ENCODE peak calls at places on chromosomes 6 and 20, in six cellular contexts. E is spleen, D is IMR-90, U is mammary epithelial cell, S is pancreas, R is cardiac muscle cell. Q is an unnamed sample. For H3K9me3 and H3K4me1, the result is how much of the 10 kb centered on the place peaks cover.

GRCh38 chr6:120826253-120826652 is 508.0 kb downstream of the TBC1D32 start:
- DNase-seq in E (no peak), D (no peak), R (peak), U (peak), S (peak), Q (no peak)

GRCh38 chr20:57760698-57761412 is 51.0 kb upstream of the PMEPA1 start:
- DNase-seq in S (no peak), U (peak), D (no peak), E (no peak), R (no peak), Q (no peak)

GRCh38 chr6:55902796-55903195 is 27.4 kb upstream of the BMP5 start:
- DNase-seq in R (peak), S (no peak), U (no peak), D (peak), E (no peak), Q (no peak)

GRCh38 chr20:37223053-37223452 is 38.6 kb downstream of the GHRH start:
- DNase-seq in U (peak), D (peak), R (peak), E (no peak), S (no peak), Q (peak)

GRCh38 chr6:125899726-125900182 is 56.8 kb upstream of the HINT3 start:
- DNase-seq in R (no peak), D (no peak), S (no peak), E (no peak), U (no peak), Q (no peak)

GRCh38 chr20:35011589-35012226 is 56.0 kb downstream of the MYH7B start:
- DNase-seq in U (no peak), R (no peak), E (no peak), S (no peak), D (no peak), Q (no peak)

GRCh38 chr6:82015043-82015442 is 232.5 kb downstream of the IBTK start:
- DNase-seq in E (no peak), U (peak), R (no peak), S (no peak), D (no peak), Q (no peak)

GRCh38 chr6:8526619-8527018 is 91.3 kb upstream of the SLC35B3 start:
- DNase-seq in S (no peak), D (no peak), E (no peak), R (no peak), U (no peak), Q (no peak)

GRCh38 chr6:125658759-125659431 is 90.5 kb upstream of the HEY2 start:
- DNase-seq in D (no peak), S (no peak), E (no peak), R (peak), U (peak), Q (no peak)

GRCh38 chr6:36169023-36170007 is 27.2 kb upstream of the BRPF3 start:
- DNase-seq in E (no peak), S (no peak), D (no peak), U (no peak), R (no peak), Q (no peak)

GRCh38 chr20:13277663-13278295 is 56.7 kb downstream of the ISM1 start:
- DNase-seq in U (no peak), D (no peak), R (no peak), E (no peak), S (no peak), Q (no peak)

GRCh38 chr6:162251257-162251656 is 476.3 kb downstream of the PRKN start:
- DNase-seq in E (no peak), D (no peak), S (no peak), R (peak), U (no peak), Q (no peak)

GRCh38 chr6:149147939-149148718 is 169.4 kb upstream of the TAB2 start:
- DNase-seq in S (no peak), D (no peak), U (no peak), R (no peak), E (no peak), Q (no peak)

GRCh38 chr6:45791181-45791580 is 224.5 kb downstream of the CLIC5 start:
- DNase-seq in U (peak), R (peak), S (no peak), D (peak), E (no peak), Q (no peak)

GRCh38 chr20:34922654-34923381 is 32.8 kb downstream of the GSS start:
- DNase-seq in U (peak), D (peak), S (peak), R (peak), E (no peak), Q (no peak)

GRCh38 chr6:105097288-105097687 is 82.5 kb downstream of the POPDC3 start:
- DNase-seq in U (peak), E (no peak), D (no peak), R (no peak), S (peak), Q (peak)

GRCh38 chr6:149890629-149891045 is 7.3 kb downstream of the RAET1E start:
- DNase-seq in S (no peak), R (no peak), U (peak), E (no peak), D (no peak), Q (no peak)

GRCh38 chr20:57617079-57617795 is 3.0 kb downstream of the ZBP1 start:
- DNase-seq in U (no peak), D (no peak), E (peak), R (no peak), S (no peak), Q (no peak)

GRCh38 chr6:86193821-86194220 is 551.1 kb upstream of the SYNCRIP start:
- DNase-seq in E (no peak), R (no peak), S (no peak), D (no peak), U (no peak), Q (no peak)

GRCh38 chr20:51586005-51586440 is 43.5 kb upstream of the NFATC2 start:
- DNase-seq in S (no peak), E (no peak), U (peak), R (peak), D (peak), Q (no peak)

GRCh38 chr6:72826744-72827438 is 205.0 kb downstream of the KCNQ5 start:
- DNase-seq in S (no peak), R (peak), D (peak), E (no peak), U (peak), Q (no peak)

GRCh38 chr20:59777814-59778575 is 155.4 kb downstream of the SYCP2 start:
- DNase-seq in E (no peak), R (no peak), D (no peak), S (no peak), U (no peak), Q (no peak)
- H3K9me3 ChIP-seq in E (under half), R (under half), D (under half), S (under half), U (under half), Q (under half)

DNA sequence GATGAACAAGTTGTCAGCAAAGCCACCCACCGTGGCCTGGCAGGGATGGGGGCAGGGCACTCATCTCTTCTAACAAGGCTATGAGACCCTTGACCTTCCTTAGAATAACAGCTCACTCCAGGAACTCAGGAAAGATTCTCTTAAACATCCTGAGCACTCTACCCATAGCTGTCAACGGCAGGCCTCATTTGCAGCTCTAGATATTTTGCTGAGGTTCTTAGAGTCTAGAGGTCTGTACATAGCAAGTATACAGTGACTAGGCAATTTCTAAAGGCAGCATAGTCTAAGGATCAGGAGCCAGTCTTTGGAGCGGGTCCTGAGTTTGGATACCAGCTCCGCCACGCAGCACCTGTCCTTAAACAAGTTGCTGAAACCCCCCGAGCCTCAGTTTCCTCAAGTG is 11.7 kb downstream of the TRERF1 start:
- DNase-seq in S (no peak), E (no peak), R (peak), D (peak), U (no peak), Q (no peak)
- H3K4me1 ChIP-seq in S (under half), E (under half), R (under half), D (under half), U (under half), Q (under half)

DNA sequence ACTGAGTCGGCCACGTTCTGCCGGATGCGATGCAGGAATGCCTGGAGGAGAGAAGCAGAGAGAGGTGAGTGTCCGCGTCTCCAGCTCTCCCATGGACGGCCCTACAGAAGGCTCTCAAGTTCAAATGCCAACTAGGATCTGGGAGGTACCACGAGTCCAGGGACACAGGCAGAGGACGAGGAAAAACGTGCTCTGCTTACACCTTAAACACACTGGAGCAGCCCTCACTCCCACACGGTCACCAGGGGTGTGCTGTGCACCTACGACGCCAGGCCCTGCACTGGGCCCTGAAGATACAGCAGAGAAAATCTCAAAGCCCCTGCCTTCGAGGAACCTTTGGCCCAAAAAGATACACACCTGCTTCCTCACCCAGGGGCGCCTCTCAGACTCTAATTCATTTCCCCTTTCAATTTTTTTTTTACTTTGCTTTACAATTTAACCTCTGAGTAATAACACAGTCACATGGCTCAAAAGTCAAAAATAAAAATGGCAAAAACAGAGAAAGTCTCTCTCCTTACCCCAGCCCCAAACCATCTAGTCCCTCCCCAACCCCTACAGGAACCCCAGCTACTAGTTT is 79.9 kb downstream of the PREX1 start:
- DNase-seq in U (no peak), S (no peak), R (no peak), E (no peak), D (no peak), Q (no peak)
- TF ChIP-seq CTCF in U (no peak), S (no peak), R (no peak), E (no peak), D (no peak), Q (no peak)

GRCh38 chr20:62117658-62118057 is 4.6 kb upstream of the LSM14B start:
- DNase-seq in D (no peak), U (no peak), R (no peak), S (no peak), E (peak), Q (no peak)

GRCh38 chr20:62112368-62112767 is 9.9 kb upstream of the LSM14B start:
- DNase-seq in U (no peak), R (no peak), E (no peak), D (no peak), S (no peak), Q (no peak)

GRCh38 chr20:62117362-62117646 is 5.0 kb upstream of the LSM14B start:
- DNase-seq in U (no peak), E (no peak), D (no peak), S (no peak), R (no peak), Q (no peak)

GRCh38 chr20:62116558-62117361 is 5.5 kb upstream of the LSM14B start:
- DNase-seq in S (no peak), U (no peak), R (no peak), E (no peak), D (no peak), Q (no peak)

DNA sequence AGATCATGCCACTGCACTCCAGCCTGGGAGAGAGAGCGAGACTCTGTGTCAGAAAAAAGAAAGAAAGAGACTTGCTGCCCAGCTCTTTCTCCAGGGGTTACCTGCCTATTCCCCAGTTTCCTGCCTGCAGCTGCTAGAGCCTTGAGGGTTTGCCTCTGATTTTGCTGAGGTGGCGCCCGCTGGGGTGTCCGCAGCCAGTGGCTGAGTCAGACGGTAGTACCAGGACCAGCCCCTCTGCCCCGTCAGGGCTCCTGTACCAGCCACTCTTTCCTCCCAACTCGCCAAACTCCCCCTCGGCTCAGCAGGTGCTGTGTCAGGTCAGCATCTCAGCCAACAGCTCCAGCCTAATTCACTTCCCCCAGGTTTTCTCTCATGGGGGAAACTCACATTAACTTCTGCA is 7.4 kb upstream of the LSM14B start:
- DNase-seq in S (no peak), U (no peak), R (no peak), E (no peak), D (no peak), Q (no peak)
- H3K9me3 ChIP-seq in S (under half), U (under half), R (under half), E (half or more), D (under half), Q (under half)

GRCh38 chr6:10316327-10316726 is 98.5 kb downstream of the TFAP2A start:
- DNase-seq in U (peak), D (peak), R (no peak), E (no peak), S (no peak), Q (no peak)

GRCh38 chr6:10315631-10316145 is 99.2 kb downstream of the TFAP2A start:
- DNase-seq in U (no peak), S (no peak), R (no peak), E (no peak), D (no peak), Q (no peak)

GRCh38 chr6:10313799-10314162 is 101.1 kb downstream of the TFAP2A start:
- DNase-seq in U (no peak), S (no peak), E (no peak), D (no peak), R (no peak), Q (no peak)

GRCh38 chr6:10314163-10314955 is 100.5 kb downstream of the TFAP2A start:
- DNase-seq in S (no peak), D (no peak), E (no peak), U (no peak), R (no peak), Q (no peak)

DNA sequence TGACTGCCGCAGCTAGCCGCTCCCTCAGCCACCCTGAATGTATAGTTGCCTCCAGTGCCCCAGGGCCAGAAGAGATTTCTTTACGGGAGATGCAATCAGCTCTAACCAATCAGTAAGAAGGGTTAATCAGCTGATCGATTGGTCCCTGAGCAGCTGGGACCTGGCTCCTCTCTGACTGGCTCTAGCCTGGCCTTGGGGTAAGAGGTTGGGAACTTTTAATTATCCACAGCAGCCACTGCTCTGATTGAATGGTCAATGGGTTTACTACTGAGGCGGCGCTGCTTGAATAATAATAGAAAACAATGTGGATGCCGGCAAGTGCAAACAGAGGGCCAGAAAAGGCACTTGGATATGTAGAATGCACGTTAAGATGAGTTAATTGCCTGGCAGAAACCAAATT is 99.8 kb downstream of the TFAP2A start:
- DNase-seq in R (no peak), D (no peak), U (no peak), E (no peak), S (no peak), Q (no peak)
- H3K4me1 ChIP-seq in R (under half), D (under half), U (under half), E (under half), S (under half), Q (under half)

GRCh38 chr20:33515569-33516216 is 25.8 kb downstream of the CBFA2T2 start:
- DNase-seq in U (no peak), R (no peak), E (no peak), D (no peak), S (no peak), Q (no peak)
- TF ChIP-seq CTCF in U (peak), R (peak), E (peak), D (peak), S (no peak), Q (no peak)

DNA sequence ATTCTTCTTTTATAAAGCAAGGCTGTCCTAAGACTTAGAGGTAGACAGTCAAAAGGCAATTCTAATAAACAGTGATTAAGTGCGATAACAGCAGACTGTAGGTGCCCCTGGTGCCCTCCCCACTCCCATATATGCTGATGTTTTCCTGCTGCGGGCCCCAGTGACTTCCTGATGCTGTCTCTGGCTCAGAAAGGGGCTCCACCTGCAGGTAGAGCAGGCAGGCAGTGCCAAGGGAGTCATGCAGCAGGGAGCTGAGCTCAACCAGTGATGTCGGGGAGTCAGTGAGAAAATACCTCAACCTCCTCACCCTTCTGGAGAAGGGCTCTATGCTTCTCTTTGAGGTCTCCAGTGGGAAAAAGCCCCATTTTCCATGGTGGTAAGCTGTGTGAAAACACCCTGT is 126.7 kb upstream of the SSTR4 start:
- DNase-seq in E (no peak), U (no peak), R (no peak), D (no peak), S (no peak), Q (no peak)
- H3K9me3 ChIP-seq in E (under half), U (under half), R (under half), D (under half), S (under half), Q (under half)

GRCh38 chr20:53925651-53926401 is 144.6 kb downstream of the BCAS1 start:
- DNase-seq in S (no peak), U (no peak), D (no peak), E (no peak), R (no peak), Q (no peak)
- H3K4me1 ChIP-seq in S (under half), U (under half), D (under half), E (under half), R (under half), Q (under half)

GRCh38 chr20:2451939-2452732 is 18.5 kb downstream of the SNRPB start:
- DNase-seq in S (peak), D (peak), R (peak), E (no peak), U (peak), Q (no peak)
- TF ChIP-seq CTCF in S (peak), D (peak), R (peak), E (peak), U (peak), Q (peak)

Q was measured in lower lobe of right lung.